ENCODE peak calls at places on chromosomes 13 and 19, in five cellular contexts. R, P, O, W and F are unnamed samples.
A peak's percentile ranks its signal among the peaks of the same experiment; 100 is the strongest.

GRCh38 chr19:2888739-2889224 is 11.9 kb upstream of the ZNF57 start:
- DNase-seq in R (no peak), P (no peak), O (no peak), W (no peak), F (peak; percentile 66)

GRCh38 chr13:105442941-105443340 is 1092.5 kb downstream of the EFNB2 start:
- DNase-seq in R (no peak), P (no peak), O (no peak), W (no peak), F (no peak)

GRCh38 chr13:41864658-41865057 is 96.3 kb downstream of the VWA8 start:
- DNase-seq in R (no peak), P (no peak), O (no peak), W (no peak), F (no peak)

GRCh38 chr19:54873990-54874389 is at the start of gene FCAR:
- DNase-seq in R (no peak), P (no peak), O (no peak), W (no peak), F (no peak)

GRCh38 chr13:27201661-27202060 is 30.1 kb upstream of the USP12 start:
- DNase-seq in R (no peak), P (no peak), O (no peak), W (no peak), F (no peak)

GRCh38 chr13:43269037-43269476 is 245.7 kb downstream of the DNAJC15 start:
- DNase-seq in R (no peak), P (peak; percentile 36), O (no peak), W (no peak), F (no peak)

GRCh38 chr19:12195501-12195860 is 32.6 kb downstream of the ZNF136 start:
- DNase-seq in R (no peak), P (no peak), O (no peak), W (no peak), F (no peak)

GRCh38 chr13:113650275-113650674 is 7.7 kb downstream of the ATP4B start:
- DNase-seq in R (peak; percentile 37), P (no peak), O (no peak), W (peak; percentile 3), F (no peak)

GRCh38 chr13:91347996-91348905 is 764 bp downstream of the MIR17HG start:
- DNase-seq in R (peak; percentile 74), P (peak; percentile 51), O (no peak), W (peak; percentile 46), F (peak; percentile 68)

GRCh38 chr13:95204231-95204765 is 97.0 kb downstream of the ABCC4 start:
- DNase-seq in R (no peak), P (no peak), O (no peak), W (no peak), F (no peak)

GRCh38 chr13:72842991-72843390 is 61.1 kb downstream of the PIBF1 start:
- DNase-seq in R (no peak), P (no peak), O (no peak), W (no peak), F (no peak)

GRCh38 chr13:97921146-97921776 is 32.2 kb upstream of the IPO5 start:
- DNase-seq in R (no peak), P (no peak), O (no peak), W (no peak), F (no peak)

GRCh38 chr13:47798906-47799305 is 202.2 kb downstream of the SUCLA2 start:
- DNase-seq in R (no peak), P (no peak), O (no peak), W (no peak), F (no peak)

GRCh38 chr19:35293733-35294309 is 1.9 kb downstream of the MAG start:
- DNase-seq in R (no peak), P (no peak), O (no peak), W (no peak), F (no peak)

GRCh38 chr19:35294859-35295258 is 2.9 kb downstream of the MAG start:
- DNase-seq in R (no peak), P (no peak), O (no peak), W (no peak), F (no peak)

GRCh38 chr19:35292986-35293732 is 1.2 kb downstream of the MAG start:
- DNase-seq in R (no peak), P (no peak), O (no peak), W (no peak), F (no peak)

GRCh38 chr19:35295453-35295791 is 3.5 kb downstream of the MAG start:
- DNase-seq in R (no peak), P (no peak), O (no peak), W (no peak), F (no peak)

GRCh38 chr19:35294328-35294727 is 2.4 kb downstream of the MAG start:
- DNase-seq in R (no peak), P (no peak), O (no peak), W (no peak), F (no peak)
- H3K4me1 ChIP-seq in R (no peaks in the 10 kb centered on the region), P (no peaks in the 10 kb centered on the region), O (no peaks in the 10 kb centered on the region), W (no peaks in the 10 kb centered on the region), F (no peaks in the 10 kb centered on the region)

DNA sequence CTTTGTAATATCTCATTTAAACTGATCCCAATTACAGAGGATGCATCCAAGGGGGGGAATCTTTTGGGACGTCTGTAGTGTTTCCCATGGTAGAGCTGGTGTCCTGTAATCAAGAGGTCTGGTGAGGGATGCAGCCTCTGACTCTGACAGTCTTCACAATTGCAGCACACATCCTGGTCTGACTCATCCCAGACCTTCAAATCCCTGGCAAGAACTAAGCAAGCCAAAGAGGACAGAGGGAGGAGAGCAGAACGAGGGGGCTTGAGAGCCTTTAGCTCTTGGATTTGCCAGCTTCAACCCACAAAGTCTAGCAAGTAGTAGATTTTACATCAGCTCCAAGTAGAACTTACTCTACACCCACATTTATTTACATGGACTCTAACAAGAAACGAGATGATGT is 17.3 kb upstream of the FCGBP start:
- DNase-seq in R (no peak), P (no peak), O (no peak), W (no peak), F (no peak)
- H3K4me1 ChIP-seq in R (no peaks in the 10 kb centered on the region), P (no peaks in the 10 kb centered on the region), O (no peaks in the 10 kb centered on the region), W (no peaks in the 10 kb centered on the region), F (no peaks in the 10 kb centered on the region)

DNA sequence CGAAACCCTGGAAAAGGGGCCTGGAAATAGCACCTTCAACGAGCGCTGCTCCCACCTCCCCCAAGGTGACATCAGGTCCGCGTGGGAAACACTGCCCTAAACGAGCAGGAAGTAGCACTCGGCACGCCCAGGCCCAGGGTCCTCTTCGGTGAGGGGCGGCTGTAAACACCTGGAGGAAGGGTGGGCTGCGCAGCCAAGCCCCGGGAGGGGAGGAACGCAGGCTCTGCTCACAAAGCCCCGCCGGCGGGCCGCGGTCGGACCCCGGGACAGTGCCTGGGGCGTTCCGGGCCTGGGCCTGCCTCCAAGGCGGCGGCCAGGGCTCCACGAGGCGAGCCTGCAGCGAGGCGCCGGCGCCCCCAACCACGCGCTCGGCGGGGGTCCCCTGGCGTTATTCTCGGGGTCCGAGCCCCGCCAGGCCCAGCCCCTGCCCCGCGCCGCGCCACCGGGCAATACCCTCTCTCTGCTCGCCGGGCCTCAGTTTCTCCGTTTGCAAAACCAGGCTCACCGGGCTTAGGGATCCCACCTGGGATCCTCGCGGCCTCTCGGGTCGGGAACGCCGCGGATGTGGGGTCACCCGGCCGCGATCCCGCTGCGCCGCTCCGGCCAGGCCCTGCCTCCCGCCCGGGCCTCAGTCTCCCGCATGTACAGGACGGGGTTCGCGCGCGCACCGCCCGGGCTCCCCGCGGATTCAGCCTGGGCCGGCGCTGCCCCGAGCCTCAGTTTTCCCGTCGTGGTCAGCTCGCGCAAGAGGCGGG is 630 bp downstream of the RNF126 start:
- DNase-seq in R (peak; percentile 79), P (peak; percentile 80), O (peak; percentile 74), W (no peak), F (no peak)
- H3K4me1 ChIP-seq in R (no peaks in the 10 kb centered on the region), P (peaks cover 34% of the 10 kb centered on the region), O (peaks cover 32% of the 10 kb centered on the region), W (peaks cover 76% of the 10 kb centered on the region), F (no peaks in the 10 kb centered on the region)

DNA sequence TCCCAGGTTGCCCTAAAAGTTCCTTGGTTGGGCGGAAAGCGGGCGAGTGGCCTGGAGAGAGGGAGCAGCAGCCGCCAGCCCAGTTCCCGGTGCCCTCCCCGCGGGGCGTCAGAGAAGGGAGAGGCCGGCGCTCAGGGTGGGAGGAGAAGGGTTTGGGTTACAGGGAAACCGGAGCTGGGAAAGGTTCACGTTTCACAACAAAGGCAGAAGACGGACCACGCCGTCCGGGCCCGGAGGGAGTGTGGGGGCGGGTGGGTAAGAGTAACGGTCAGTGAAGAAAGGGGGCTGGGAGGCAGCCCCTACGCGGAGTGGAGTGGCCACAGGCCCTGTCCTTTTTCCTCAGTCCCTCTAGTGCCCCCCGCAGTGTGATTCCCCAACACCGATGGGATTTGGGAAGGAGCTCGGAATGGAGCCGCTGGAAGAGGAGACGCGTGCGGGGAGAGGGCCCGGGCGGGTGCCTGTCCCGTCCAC is 1.6 kb downstream of the SIX5 start:
- DNase-seq in R (peak; percentile 78), P (peak; percentile 75), O (no peak), W (peak; percentile 81), F (peak; percentile 95)
- H3K4me1 ChIP-seq in R (no peaks in the 10 kb centered on the region), P (peaks cover 8% of the 10 kb centered on the region), O (peaks cover 28% of the 10 kb centered on the region), W (peaks cover 73% of the 10 kb centered on the region), F (no peaks in the 10 kb centered on the region)

DNA sequence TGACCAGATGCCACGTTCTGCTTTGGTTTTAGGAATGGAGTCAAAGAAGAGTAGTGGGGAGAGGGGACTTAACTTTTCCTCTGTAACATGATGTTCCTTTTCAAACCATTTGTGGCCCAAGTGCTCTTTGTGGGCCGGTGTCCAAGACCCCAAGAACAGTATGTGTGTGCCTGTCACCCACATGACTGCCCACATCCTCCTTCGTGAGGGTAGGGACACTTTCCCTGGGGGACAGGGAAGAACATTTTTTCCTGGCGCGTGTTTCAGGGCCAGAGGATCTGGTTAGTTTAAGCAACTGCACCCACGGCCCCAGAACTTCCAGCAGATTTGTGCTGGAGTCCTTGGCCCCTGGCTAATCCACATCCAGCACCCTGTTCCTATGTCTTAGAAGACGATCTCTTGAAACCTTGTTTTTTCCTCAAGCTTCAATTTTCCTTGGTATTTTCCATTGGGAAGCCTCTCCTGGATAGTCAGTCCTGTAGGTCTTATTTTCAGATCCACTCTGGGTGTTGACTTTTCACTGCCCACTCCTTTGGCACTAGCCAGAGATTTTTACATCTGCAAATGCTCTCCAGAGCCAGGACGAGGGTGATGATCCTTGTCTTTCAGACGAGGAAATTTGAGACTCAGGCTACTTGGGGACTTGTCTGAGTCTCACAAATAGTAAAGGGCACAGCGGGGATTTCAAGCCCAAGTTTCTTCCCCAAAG is 10.8 kb upstream of the CCDC97 start:
- DNase-seq in R (no peak), P (no peak), O (no peak), W (peak; percentile 55), F (peak; percentile 88)
- H3K4me1 ChIP-seq in R (no peaks in the 10 kb centered on the region), P (no peaks in the 10 kb centered on the region), O (no peaks in the 10 kb centered on the region), W (peaks cover 69% of the 10 kb centered on the region), F (peaks cover 44% of the 10 kb centered on the region)